ENCODE peak calls at places on chromosomes 12 and 14, in five cellular contexts. D is H7; L is activated naive CD4-positive, alpha-beta T cell treated with anti-CD3 and anti-CD28 coated beads, Interleukin-2, amount 10 ng/mL, durations not matched to agents 7 days and 5 days; W is stimulated activated CD4-positive, alpha-beta T cell treated with anti-CD3 and anti-CD28 coated beads, Interleukin-12 subunit alpha, Interleukin-12 subunit beta, amount 100 ng/mL, for 4 hours; I is islet precursor cell. P is an unnamed sample.
A peak's percentile ranks its signal among the peaks of the same experiment; 100 is the strongest.

GRCh38 chr12:6771509-6772330 is 600 bp upstream of the LAG3 start:
- DNase-seq in D (no peak), L (no peak), W (no peak), I (no peak), P (no peak)

GRCh38 chr12:20342111-20342510 is 26.2 kb upstream of the PDE3A start:
- DNase-seq in D (no peak), L (no peak), W (no peak), I (no peak), P (no peak)

GRCh38 chr12:119589087-119589486 is 4.5 kb upstream of the TMEM233 start:
- DNase-seq in D (no peak), L (no peak), W (no peak), I (no peak), P (no peak)

GRCh38 chr14:22753586-22753985 is 12.9 kb upstream of the OXA1L start:
- DNase-seq in D (no peak), L (no peak), W (no peak), I (no peak), P (no peak)

GRCh38 chr14:68675233-68675577 is 117.7 kb downstream of the ZFP36L1 start:
- DNase-seq in D (no peak), L (no peak), W (no peak), I (no peak), P (no peak)

GRCh38 chr12:58104443-58104842 is 163.1 kb downstream of the ATP23 start:
- DNase-seq in D (no peak), L (no peak), W (no peak), I (no peak), P (no peak)

GRCh38 chr14:35333347-35333730 is 41.2 kb downstream of the PSMA6 start:
- DNase-seq in D (peak; percentile 58), L (no peak), W (no peak), I (peak; percentile 72), P (no peak)

GRCh38 chr12:98744692-98745091 is 99.6 kb downstream of the APAF1 start:
- DNase-seq in D (no peak), L (no peak), W (no peak), I (no peak), P (no peak)

GRCh38 chr12:91990525-91990924 is 155.1 kb downstream of the BTG1 start:
- DNase-seq in D (no peak), L (no peak), W (no peak), I (no peak), P (no peak)

GRCh38 chr14:88422919-88423318 is 37.5 kb downstream of the SPATA7 start:
- DNase-seq in D (no peak), L (no peak), W (no peak), I (no peak), P (no peak)

GRCh38 chr12:126668961-126669360 is 1598.0 kb upstream of the TMEM132C start:
- DNase-seq in D (no peak), L (no peak), W (no peak), I (no peak), P (no peak)

GRCh38 chr14:71687115-71687836 is 245.0 kb upstream of the RGS6 start:
- DNase-seq in D (no peak), L (no peak), W (no peak), I (no peak), P (no peak)

GRCh38 chr12:6463211-6463610 is 7.3 kb downstream of the VAMP1 start:
- DNase-seq in D (no peak), L (peak; percentile 57), W (no peak), I (no peak), P (no peak)

GRCh38 chr14:24307575-24308341 is at the start of gene CIDEB:
- DNase-seq in D (peak; percentile 90), L (peak; percentile 75), W (peak; percentile 51), I (peak; percentile 80), P (peak; percentile 71)

GRCh38 chr14:68099348-68100045 is 279.9 kb downstream of the RAD51B start:
- DNase-seq in D (no peak), L (no peak), W (no peak), I (no peak), P (no peak)

GRCh38 chr14:62616668-62617067 is 428.6 kb downstream of the KCNH5 start:
- DNase-seq in D (no peak), L (no peak), W (no peak), I (no peak), P (no peak)

GRCh38 chr12:22412581-22412980 is 78.1 kb upstream of the ST8SIA1 start:
- DNase-seq in D (no peak), L (no peak), W (no peak), I (no peak), P (no peak)

GRCh38 chr12:88520436-88520820 is 59.8 kb downstream of the KITLG start:
- DNase-seq in D (no peak), L (no peak), W (no peak), I (no peak), P (no peak)

GRCh38 chr12:109651596-109651995 is 62.0 kb upstream of the FAM222A start:
- DNase-seq in D (no peak), L (no peak), W (no peak), I (no peak), P (no peak)

GRCh38 chr12:121033625-121034349 is 5.3 kb downstream of the OASL start:
- DNase-seq in D (no peak), L (peak; percentile 68), W (peak; percentile 32), I (no peak), P (no peak)

P was measured in mesendoderm.